ENCODE peak calls at places on chromosome 22, in seven cellular contexts. O, Q, I, K, W, P and F are unnamed samples.

GRCh38 chr22:20105456-20106204 is 10.3 kb upstream of the RANBP1 start:
- DNase-seq in O (no peak), Q (no peak), I (no peak), K (no peak), W (peak; percentile 14), P (no peak), F (no peak)

GRCh38 chr22:41674941-41675340 is 13.7 kb downstream of the SNU13 start:
- DNase-seq in O (no peak), Q (no peak), I (no peak), K (no peak), W (no peak), P (no peak), F (no peak)

GRCh38 chr22:46703166-46703995 is 34.7 kb downstream of the CERK start:
- DNase-seq in O (no peak), Q (no peak), I (no peak), K (no peak), W (no peak), P (no peak), F (no peak)

GRCh38 chr22:39349506-39349966 is 255 bp upstream of the SYNGR1 start:
- DNase-seq in O (no peak), Q (no peak), I (peak; percentile 46), K (no peak), W (peak; percentile 79), P (no peak), F (no peak)

GRCh38 chr22:27212617-27213177 is 555.3 kb downstream of the MIAT start:
- DNase-seq in O (peak; percentile 75), Q (peak; percentile 72), I (peak; percentile 60), K (peak; percentile 51), W (no peak), P (peak; percentile 98), F (peak; percentile 92)

GRCh38 chr22:46077669-46078099 is 72.6 kb upstream of the PPARA start:
- DNase-seq in O (no peak), Q (peak; percentile 5), I (peak; percentile 34), K (no peak), W (peak; percentile 43), P (no peak), F (no peak)

GRCh38 chr22:23305922-23306374 is 125.6 kb downstream of the BCR start:
- DNase-seq in O (no peak), Q (peak; percentile 69), I (peak; percentile 63), K (peak; percentile 64), W (peak; percentile 85), P (peak; percentile 81), F (peak; percentile 45)

GRCh38 chr22:42069801-42070516 is 653 bp downstream of the NAGA start:
- DNase-seq in O (no peak), Q (no peak), I (no peak), K (no peak), W (peak; percentile 32), P (no peak), F (no peak)

GRCh38 chr22:45934659-45935341 is 42.2 kb downstream of the WNT7B start:
- DNase-seq in O (no peak), Q (no peak), I (no peak), K (peak; percentile 44), W (no peak), P (peak; percentile 91), F (no peak)

GRCh38 chr22:20453222-20453621 is 15.6 kb upstream of the SCARF2 start:
- DNase-seq in O (no peak), Q (no peak), I (no peak), K (no peak), W (no peak), P (no peak), F (no peak)

GRCh38 chr22:25083414-25084166 is 116.1 kb upstream of the CRYBB3 start:
- DNase-seq in O (no peak), Q (no peak), I (no peak), K (no peak), W (no peak), P (no peak), F (no peak)

GRCh38 chr22:27473533-27473932 is 328.0 kb downstream of the MN1 start:
- DNase-seq in O (no peak), Q (no peak), I (no peak), K (no peak), W (no peak), P (no peak), F (no peak)

GRCh38 chr22:19052941-19053551 is 69.2 kb downstream of the DGCR2 start:
- DNase-seq in O (no peak), Q (no peak), I (no peak), K (no peak), W (peak; percentile 31), P (no peak), F (no peak)

GRCh38 chr22:48968201-48968959 is 859.3 kb downstream of the BRD1 start:
- DNase-seq in O (peak; percentile 13), Q (no peak), I (no peak), K (peak; percentile 30), W (peak; percentile 51), P (no peak), F (peak; percentile 6)

GRCh38 chr22:41197808-41198585 is 7.1 kb upstream of the L3MBTL2 start:
- DNase-seq in O (peak; percentile 77), Q (no peak), I (no peak), K (no peak), W (no peak), P (no peak), F (no peak)

GRCh38 chr22:41831383-41831782 is 1.5 kb upstream of the SREBF2 start:
- DNase-seq in O (no peak), Q (no peak), I (peak; percentile 31), K (no peak), W (no peak), P (no peak), F (no peak)

GRCh38 chr22:39462443-39463147 is 5.8 kb downstream of the MGAT3 start:
- DNase-seq in O (no peak), Q (no peak), I (no peak), K (no peak), W (no peak), P (no peak), F (no peak)

GRCh38 chr22:46763051-46763705 is 728 bp downstream of the TBC1D22A start:
- DNase-seq in O (no peak), Q (no peak), I (peak; percentile 46), K (no peak), W (peak; percentile 91), P (peak; percentile 7), F (peak; percentile 91)

GRCh38 chr22:46970411-46971123 is 208.1 kb downstream of the TBC1D22A start:
- DNase-seq in O (no peak), Q (no peak), I (no peak), K (no peak), W (no peak), P (no peak), F (peak; percentile 69)

GRCh38 chr22:49476176-49476575 is 351.5 kb downstream of the BRD1 start:
- DNase-seq in O (no peak), Q (no peak), I (no peak), K (no peak), W (no peak), P (no peak), F (no peak)

GRCh38 chr22:21589415-21589814 is 21.9 kb downstream of the UBE2L3 start:
- DNase-seq in O (no peak), Q (no peak), I (no peak), K (no peak), W (no peak), P (no peak), F (no peak)

GRCh38 chr22:46337870-46338269 is 2.4 kb downstream of the TRMU start:
- DNase-seq in O (no peak), Q (no peak), I (no peak), K (no peak), W (peak; percentile 42), P (no peak), F (no peak)

GRCh38 chr22:47310601-47311000 is 548.2 kb downstream of the TBC1D22A start:
- DNase-seq in O (no peak), Q (no peak), I (no peak), K (no peak), W (no peak), P (peak; percentile 31), F (no peak)

GRCh38 chr22:46984751-46985506 is 222.5 kb downstream of the TBC1D22A start:
- DNase-seq in O (no peak), Q (no peak), I (no peak), K (no peak), W (no peak), P (peak; percentile 69), F (no peak)

GRCh38 chr22:42277988-42278776 is 7.7 kb upstream of the TCF20 start:
- DNase-seq in O (no peak), Q (no peak), I (no peak), K (no peak), W (peak; percentile 77), P (no peak), F (peak; percentile 70)

GRCh38 chr22:49301398-49302149 is 526.1 kb downstream of the BRD1 start:
- DNase-seq in O (no peak), Q (no peak), I (no peak), K (no peak), W (peak; percentile 67), P (no peak), F (peak; percentile 81)

GRCh38 chr22:24445481-24446290 is 18.3 kb downstream of the ADORA2A start:
- DNase-seq in O (no peak), Q (no peak), I (no peak), K (no peak), W (no peak), P (no peak), F (no peak)

GRCh38 chr22:46122511-46122971 is 27.8 kb upstream of the PPARA start:
- DNase-seq in O (peak; percentile 82), Q (no peak), I (peak; percentile 81), K (peak; percentile 77), W (peak; percentile 93), P (peak; percentile 46), F (no peak)

GRCh38 chr22:39215430-39216142 is 29.2 kb downstream of the PDGFB start:
- DNase-seq in O (no peak), Q (no peak), I (no peak), K (no peak), W (peak; percentile 61), P (no peak), F (no peak)

GRCh38 chr22:35894937-35895708 is 133.5 kb downstream of the RBFOX2 start:
- DNase-seq in O (peak; percentile 19), Q (no peak), I (no peak), K (no peak), W (no peak), P (peak; percentile 79), F (peak; percentile 36)
- H3K4me3 ChIP-seq in O (no peak overlapping the region), Q (peak overlapping the region; percentile 67), I (peak overlapping the region; percentile 65), K (no peak overlapping the region), W (no peak overlapping the region), P (no peak overlapping the region), F (no peak overlapping the region)

GRCh38 chr22:17201285-17201945 is 17.8 kb downstream of the ADA2 start:
- DNase-seq in O (no peak), Q (no peak), I (no peak), K (no peak), W (no peak), P (peak; percentile 18), F (no peak)
- TF ChIP-seq CTCF in O (no peak), Q (no peak), I (peak; percentile 22), K (no peak), W (no peak), P (peak; percentile 12), F (no peak)

GRCh38 chr22:38089474-38089851 is 5.5 kb upstream of the SLC16A8 start:
- DNase-seq in O (no peak), Q (no peak), I (peak; percentile 12), K (no peak), W (no peak), P (no peak), F (no peak)
- H3K4me3 ChIP-seq in O (no peak overlapping the region), Q (peak overlapping the region; percentile 58), I (peak overlapping the region; percentile 49), K (no peak overlapping the region), W (no peak overlapping the region), P (no peak overlapping the region), F (no peak overlapping the region)

DNA sequence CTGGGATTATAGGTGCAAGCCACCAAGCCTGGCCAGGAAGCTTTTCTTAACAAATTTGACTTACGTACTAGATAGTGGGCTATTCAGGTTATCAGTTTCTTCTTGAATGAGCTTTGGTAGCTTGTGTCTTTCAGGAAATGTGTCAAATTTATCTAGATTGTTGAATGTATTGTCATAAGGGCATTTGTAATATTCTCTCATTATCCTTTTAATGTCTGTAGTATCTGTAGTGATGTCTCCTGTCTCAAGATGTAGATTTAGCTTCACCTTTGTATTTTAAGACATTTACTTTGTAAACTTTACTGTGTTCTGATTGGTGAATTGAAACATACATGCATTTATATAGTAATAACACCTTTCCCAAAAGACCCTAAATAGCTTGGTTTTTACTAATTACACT is 20.7 kb downstream of the ARHGAP8 start:
- DNase-seq in O (no peak), Q (no peak), I (no peak), K (no peak), W (no peak), P (no peak), F (no peak)
- TF ChIP-seq CTCF in O (no peak), Q (no peak), I (no peak), K (no peak), W (no peak), P (no peak), F (no peak)